ENCODE peak calls at places on chromosomes 12 and 14, in five cellular contexts. One of them, this sample, is unnamed.

GRCh38 chr14:73740921-73741326 is 26.7 kb upstream of the PNMA1 start:
- DNase-seq in CD4-positive, alpha-beta memory T cell: no peak
- DNase-seq in fibroblast of lung: peak; percentile 82
- DNase-seq in SK-N-SH: peak; percentile 37
- DNase-seq in lower lobe of right lung: peak; percentile 89
- DNase-seq in this sample: no peak

GRCh38 chr14:102013669-102014200 is 49.4 kb downstream of the DYNC1H1 start:
- DNase-seq in CD4-positive, alpha-beta memory T cell: no peak
- DNase-seq in fibroblast of lung: no peak
- DNase-seq in lower lobe of right lung: no peak
- DNase-seq in SK-N-SH: no peak
- DNase-seq in this sample: peak; percentile 78

GRCh38 chr12:509494-509893 is 49.8 kb downstream of the B4GALNT3 start:
- DNase-seq in CD4-positive, alpha-beta memory T cell: no peak
- DNase-seq in lower lobe of right lung: no peak
- DNase-seq in fibroblast of lung: no peak
- DNase-seq in SK-N-SH: no peak
- DNase-seq in this sample: no peak

GRCh38 chr12:48185181-48185919 is 1.9 kb downstream of the CCDC184 start:
- DNase-seq in SK-N-SH: no peak
- DNase-seq in fibroblast of lung: no peak
- DNase-seq in lower lobe of right lung: no peak
- DNase-seq in CD4-positive, alpha-beta memory T cell: no peak
- DNase-seq in this sample: no peak

GRCh38 chr14:104424406-104425072 is 155.0 kb upstream of the C14orf180 start:
- DNase-seq in lower lobe of right lung: no peak
- DNase-seq in SK-N-SH: peak; percentile 88
- DNase-seq in CD4-positive, alpha-beta memory T cell: no peak
- DNase-seq in fibroblast of lung: no peak
- DNase-seq in this sample: no peak

GRCh38 chr12:48937170-48937569 is 11.9 kb upstream of the FKBP11 start:
- DNase-seq in CD4-positive, alpha-beta memory T cell: no peak
- DNase-seq in fibroblast of lung: no peak
- DNase-seq in SK-N-SH: no peak
- DNase-seq in lower lobe of right lung: no peak
- DNase-seq in this sample: no peak

GRCh38 chr14:103072595-103073366 is 11.2 kb upstream of the LBHD2 start:
- DNase-seq in SK-N-SH: no peak
- DNase-seq in CD4-positive, alpha-beta memory T cell: no peak
- DNase-seq in fibroblast of lung: no peak
- DNase-seq in lower lobe of right lung: no peak
- DNase-seq in this sample: no peak

GRCh38 chr12:53495903-53496751 is 3.1 kb downstream of the MAP3K12 start:
- DNase-seq in CD4-positive, alpha-beta memory T cell: no peak
- DNase-seq in fibroblast of lung: peak; percentile 88
- DNase-seq in lower lobe of right lung: no peak
- DNase-seq in SK-N-SH: no peak
- DNase-seq in this sample: peak; percentile 85

GRCh38 chr12:132429122-132429931 is 60.6 kb upstream of the FBRSL1 start:
- DNase-seq in fibroblast of lung: no peak
- DNase-seq in lower lobe of right lung: no peak
- DNase-seq in CD4-positive, alpha-beta memory T cell: no peak
- DNase-seq in SK-N-SH: peak; percentile 70
- DNase-seq in this sample: peak; percentile 91

GRCh38 chr12:19783547-19784444 is 344.5 kb downstream of the AEBP2 start:
- DNase-seq in fibroblast of lung: no peak
- DNase-seq in CD4-positive, alpha-beta memory T cell: no peak
- DNase-seq in SK-N-SH: no peak
- DNase-seq in lower lobe of right lung: no peak
- DNase-seq in this sample: peak; percentile 59

GRCh38 chr12:50079771-50080170 is 5.4 kb upstream of the SMARCD1 start:
- DNase-seq in CD4-positive, alpha-beta memory T cell: no peak
- DNase-seq in lower lobe of right lung: no peak
- DNase-seq in SK-N-SH: no peak
- DNase-seq in fibroblast of lung: no peak
- DNase-seq in this sample: no peak

GRCh38 chr12:59320112-59320511 is 275.7 kb upstream of the SLC16A7 start:
- DNase-seq in CD4-positive, alpha-beta memory T cell: no peak
- DNase-seq in fibroblast of lung: no peak
- DNase-seq in SK-N-SH: no peak
- DNase-seq in lower lobe of right lung: no peak
- DNase-seq in this sample: no peak
- H3K27ac ChIP-seq in CD4-positive, alpha-beta memory T cell: no peak overlapping the region
- H3K27ac ChIP-seq in fibroblast of lung: no peak overlapping the region
- H3K27ac ChIP-seq in SK-N-SH: no peak overlapping the region
- H3K27ac ChIP-seq in lower lobe of right lung: no peak overlapping the region
- H3K27ac ChIP-seq in this sample: no peak overlapping the region

GRCh38 chr14:94180655-94181271 is 6.6 kb downstream of the PPP4R4 start:
- DNase-seq in lower lobe of right lung: no peak
- DNase-seq in SK-N-SH: peak; percentile 38
- DNase-seq in CD4-positive, alpha-beta memory T cell: peak; percentile 81
- DNase-seq in fibroblast of lung: peak; percentile 50
- DNase-seq in this sample: no peak
- H3K27me3 ChIP-seq in lower lobe of right lung: peaks cover 36% of the 10 kb centered on the region
- H3K27me3 ChIP-seq in SK-N-SH: no peaks in the 10 kb centered on the region
- H3K27me3 ChIP-seq in CD4-positive, alpha-beta memory T cell: peaks cover 2% of the 10 kb centered on the region
- H3K27me3 ChIP-seq in fibroblast of lung: peaks cover 2% of the 10 kb centered on the region
- H3K27me3 ChIP-seq in this sample: no peaks in the 10 kb centered on the region

GRCh38 chr14:23539209-23539866 is 12.2 kb downstream of the ZFHX2 start:
- DNase-seq in fibroblast of lung: peak; percentile 46
- DNase-seq in CD4-positive, alpha-beta memory T cell: peak; percentile 39
- DNase-seq in lower lobe of right lung: no peak
- DNase-seq in SK-N-SH: peak; percentile 92
- DNase-seq in this sample: peak; percentile 75

GRCh38 chr14:23537351-23538048 is 14.1 kb downstream of the ZFHX2 start:
- DNase-seq in lower lobe of right lung: no peak
- DNase-seq in fibroblast of lung: no peak
- DNase-seq in SK-N-SH: no peak
- DNase-seq in CD4-positive, alpha-beta memory T cell: no peak
- DNase-seq in this sample: peak; percentile 80

GRCh38 chr14:23538049-23538718 is 13.4 kb downstream of the ZFHX2 start:
- DNase-seq in lower lobe of right lung: no peak
- DNase-seq in CD4-positive, alpha-beta memory T cell: no peak
- DNase-seq in SK-N-SH: no peak
- DNase-seq in fibroblast of lung: no peak
- DNase-seq in this sample: no peak

GRCh38 chr14:23539867-23540469 is 11.6 kb downstream of the ZFHX2 start:
- DNase-seq in fibroblast of lung: no peak
- DNase-seq in lower lobe of right lung: no peak
- DNase-seq in CD4-positive, alpha-beta memory T cell: no peak
- DNase-seq in SK-N-SH: no peak
- DNase-seq in this sample: no peak

DNA sequence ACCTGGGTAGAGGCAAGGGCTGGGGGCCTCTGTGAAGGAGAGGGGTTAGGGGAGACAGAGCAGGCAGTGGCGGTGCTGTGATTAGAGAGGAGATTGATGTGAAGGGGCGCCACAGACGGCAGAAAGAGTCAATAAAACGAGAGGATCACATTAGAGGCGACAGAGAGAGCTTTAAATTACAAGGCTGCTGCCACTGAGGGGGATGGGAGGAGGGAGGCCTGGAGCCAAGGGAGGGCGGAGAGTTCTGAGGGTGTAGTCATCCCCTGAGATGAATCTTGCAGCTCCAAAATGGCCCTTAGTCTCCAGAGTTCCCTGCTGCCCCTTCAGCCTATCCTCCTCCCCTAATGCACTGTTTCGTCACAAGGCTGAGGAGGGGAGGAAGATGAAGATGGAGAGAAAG is 12.8 kb downstream of the ZFHX2 start:
- DNase-seq in lower lobe of right lung: no peak
- DNase-seq in CD4-positive, alpha-beta memory T cell: no peak
- DNase-seq in fibroblast of lung: peak; percentile 38
- DNase-seq in SK-N-SH: no peak
- DNase-seq in this sample: peak; percentile 79
- H3K27ac ChIP-seq in lower lobe of right lung: no peak overlapping the region
- H3K27ac ChIP-seq in CD4-positive, alpha-beta memory T cell: no peak overlapping the region
- H3K27ac ChIP-seq in fibroblast of lung: no peak overlapping the region
- H3K27ac ChIP-seq in SK-N-SH: no peak overlapping the region
- H3K27ac ChIP-seq in this sample: peak overlapping the region; percentile 76

DNA sequence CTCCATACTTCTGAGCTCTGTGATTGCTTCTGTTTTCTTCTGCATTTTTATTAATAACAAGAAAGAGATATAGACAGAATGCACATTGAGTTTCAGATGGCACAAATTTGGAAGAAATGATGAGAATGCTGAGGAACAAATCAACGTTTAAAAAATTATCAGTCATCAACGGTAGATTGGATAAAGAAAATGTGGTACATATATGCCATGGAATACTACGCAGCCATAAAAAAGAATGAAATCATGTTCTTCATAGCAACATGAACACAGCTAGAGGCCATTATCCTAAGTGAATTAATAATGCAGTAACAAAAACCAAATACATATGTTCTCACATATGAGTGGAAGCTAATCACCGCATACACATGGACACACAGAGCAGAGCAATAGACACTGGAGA is 81.8 kb downstream of the DUSP6 start:
- DNase-seq in lower lobe of right lung: no peak
- DNase-seq in SK-N-SH: no peak
- DNase-seq in CD4-positive, alpha-beta memory T cell: no peak
- DNase-seq in fibroblast of lung: no peak
- DNase-seq in this sample: no peak
- H3K27me3 ChIP-seq in lower lobe of right lung: no peaks in the 10 kb centered on the region
- H3K27me3 ChIP-seq in SK-N-SH: no peaks in the 10 kb centered on the region
- H3K27me3 ChIP-seq in CD4-positive, alpha-beta memory T cell: no peaks in the 10 kb centered on the region
- H3K27me3 ChIP-seq in fibroblast of lung: no peaks in the 10 kb centered on the region
- H3K27me3 ChIP-seq in this sample: no peaks in the 10 kb centered on the region

GRCh38 chr12:63848450-63848849 is 4.0 kb downstream of the SRGAP1 start:
- DNase-seq in SK-N-SH: no peak
- DNase-seq in lower lobe of right lung: no peak
- DNase-seq in fibroblast of lung: no peak
- DNase-seq in CD4-positive, alpha-beta memory T cell: no peak
- DNase-seq in this sample: no peak

GRCh38 chr12:63843613-63844390 is 698 bp upstream of the SRGAP1 start:
- DNase-seq in CD4-positive, alpha-beta memory T cell: peak; percentile 76
- DNase-seq in lower lobe of right lung: peak; percentile 89
- DNase-seq in fibroblast of lung: peak; percentile 96
- DNase-seq in SK-N-SH: peak; percentile 93
- DNase-seq in this sample: peak; percentile 93

GRCh38 chr12:63844391-63845341 is at the start of gene SRGAP1:
- DNase-seq in lower lobe of right lung: peak; percentile 62
- DNase-seq in fibroblast of lung: peak; percentile 86
- DNase-seq in CD4-positive, alpha-beta memory T cell: peak; percentile 13
- DNase-seq in SK-N-SH: peak; percentile 44
- DNase-seq in this sample: peak; percentile 58

GRCh38 chr12:63846249-63846967 is 1.9 kb downstream of the SRGAP1 start:
- DNase-seq in SK-N-SH: peak; percentile 31
- DNase-seq in CD4-positive, alpha-beta memory T cell: no peak
- DNase-seq in lower lobe of right lung: no peak
- DNase-seq in fibroblast of lung: peak; percentile 41
- DNase-seq in this sample: no peak

GRCh38 chr12:63845726-63846125 is 1.2 kb downstream of the SRGAP1 start:
- DNase-seq in fibroblast of lung: peak; percentile 47
- DNase-seq in CD4-positive, alpha-beta memory T cell: no peak
- DNase-seq in lower lobe of right lung: no peak
- DNase-seq in SK-N-SH: peak; percentile 18
- DNase-seq in this sample: no peak
- H3K27ac ChIP-seq in fibroblast of lung: peak overlapping the region; percentile 95
- H3K27ac ChIP-seq in CD4-positive, alpha-beta memory T cell: no peak overlapping the region
- H3K27ac ChIP-seq in lower lobe of right lung: no peak overlapping the region
- H3K27ac ChIP-seq in SK-N-SH: peak overlapping the region; percentile 92
- H3K27ac ChIP-seq in this sample: no peak overlapping the region

DNA sequence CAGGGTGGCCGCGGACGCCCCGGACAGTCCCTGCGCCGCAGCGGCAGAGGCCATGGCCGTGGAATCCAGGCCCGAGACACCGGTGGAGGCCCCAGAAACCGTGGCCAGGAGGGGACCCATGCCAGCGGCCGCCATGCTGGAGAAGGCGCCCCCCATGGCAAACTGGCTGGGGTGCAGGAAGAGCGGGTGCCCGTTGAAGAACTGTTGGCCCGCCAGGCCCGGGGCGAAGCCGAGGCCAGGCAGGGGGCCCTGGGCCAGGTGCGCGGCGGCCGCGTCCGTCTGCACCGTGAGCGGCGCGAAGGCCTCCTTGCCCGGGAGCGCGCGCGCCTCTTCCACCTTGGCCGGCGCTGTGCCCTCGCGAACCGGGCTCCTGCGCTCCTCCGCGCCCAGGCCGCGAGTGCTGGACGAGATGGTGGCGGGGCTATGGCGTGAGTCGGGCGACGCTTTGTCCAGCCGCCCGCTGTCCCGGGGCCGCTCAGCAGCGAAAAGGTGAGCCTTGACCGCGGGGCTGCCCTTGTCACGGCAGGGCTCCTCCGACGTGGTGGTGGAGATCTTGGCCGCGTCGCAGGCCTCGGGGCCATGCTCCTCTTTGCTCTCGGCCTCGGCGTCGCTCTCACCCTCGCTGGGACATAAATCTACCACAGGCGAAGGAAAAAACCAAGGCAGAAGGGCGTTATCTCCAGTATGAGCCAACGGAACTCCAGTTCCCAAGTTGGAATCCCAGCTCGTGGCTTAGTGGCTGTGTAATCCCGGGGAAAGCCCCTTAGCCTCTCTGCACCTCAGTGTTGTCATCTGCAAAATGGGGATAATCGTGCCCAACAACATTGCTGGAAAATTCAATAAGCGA is 9.6 kb downstream of the TBX3 start:
- DNase-seq in fibroblast of lung: peak; percentile 70
- DNase-seq in SK-N-SH: no peak
- DNase-seq in lower lobe of right lung: no peak
- DNase-seq in CD4-positive, alpha-beta memory T cell: no peak
- DNase-seq in this sample: no peak
- H3K27me3 ChIP-seq in fibroblast of lung: no peaks in the 10 kb centered on the region
- H3K27me3 ChIP-seq in SK-N-SH: no peaks in the 10 kb centered on the region
- H3K27me3 ChIP-seq in lower lobe of right lung: peaks cover 42% of the 10 kb centered on the region
- H3K27me3 ChIP-seq in CD4-positive, alpha-beta memory T cell: peaks cover 3% of the 10 kb centered on the region
- H3K27me3 ChIP-seq in this sample: peaks cover 47% of the 10 kb centered on the region

This sample was measured in WERI-Rb-1.